ENCODE peak calls at places on chromosome 22, in eight cellular contexts. H is COR-L47; R is Right ventricle myocardium superior; C is left ventricle myocardium superior; G is stimulated activated CD4-positive, alpha-beta T cell treated with anti-CD3 and anti-CD28 coated beads, Interleukin-15, amount 100 ng/mL, for 24 hours; P is CD8-positive, alpha-beta T cell; Z is neural crest cell; M is NCI-H2029. K is an unnamed sample.

GRCh38 chr22:42408815-42409529 is 23.2 kb downstream of the NFAM1 start:
- DNase-seq in H (no peak), R (no peak), C (no peak), G (no peak), P (no peak), Z (no peak), M (no peak), K (no peak)

GRCh38 chr22:50699754-50700386 is 27.2 kb downstream of the SHANK3 start:
- DNase-seq in H (no peak), R (peak; percentile 27), C (peak; percentile 24), G (no peak), P (no peak), Z (no peak), M (no peak), K (no peak)

GRCh38 chr22:39297490-39298193 is 21.8 kb downstream of the RPL3 start:
- DNase-seq in H (no peak), R (no peak), C (no peak), G (no peak), P (no peak), Z (no peak), M (peak; percentile 75), K (peak; percentile 92)

GRCh38 chr22:21936151-21936778 is 16.4 kb downstream of the PPM1F start:
- DNase-seq in H (no peak), R (peak; percentile 78), C (peak; percentile 60), G (no peak), P (no peak), Z (no peak), M (no peak), K (no peak)

GRCh38 chr22:21807545-21807944 is 59.9 kb downstream of the MAPK1 start:
- DNase-seq in H (no peak), R (no peak), C (no peak), G (no peak), P (no peak), Z (no peak), M (peak; percentile 11), K (no peak)

GRCh38 chr22:40040927-40041326 is 46.2 kb downstream of the FAM83F start:
- DNase-seq in H (peak; percentile 27), R (peak; percentile 57), C (peak; percentile 49), G (no peak), P (no peak), Z (no peak), M (peak; percentile 20), K (peak; percentile 31)

GRCh38 chr22:39212721-39213376 is 31.9 kb downstream of the PDGFB start:
- DNase-seq in H (no peak), R (no peak), C (no peak), G (no peak), P (no peak), Z (no peak), M (no peak), K (no peak)

GRCh38 chr22:50314455-50315288 is 7.2 kb upstream of the PLXNB2 start:
- DNase-seq in H (no peak), R (peak; percentile 81), C (peak; percentile 73), G (peak; percentile 86), P (peak; percentile 56), Z (no peak), M (no peak), K (peak; percentile 90)

GRCh38 chr22:21939392-21940319 is 13.0 kb downstream of the PPM1F start:
- DNase-seq in H (no peak), R (peak; percentile 54), C (no peak), G (no peak), P (no peak), Z (no peak), M (no peak), K (no peak)

GRCh38 chr22:28345304-28345703 is 334.3 kb downstream of the TTC28 start:
- DNase-seq in H (no peak), R (peak; percentile 43), C (no peak), G (no peak), P (no peak), Z (no peak), M (no peak), K (no peak)

GRCh38 chr22:35465109-35465701 is 65.3 kb downstream of the MCM5 start:
- DNase-seq in H (no peak), R (peak; percentile 78), C (peak; percentile 80), G (no peak), P (no peak), Z (no peak), M (no peak), K (no peak)

GRCh38 chr22:24501366-24502005 is 6.4 kb downstream of the UPB1 start:
- DNase-seq in H (no peak), R (no peak), C (no peak), G (no peak), P (no peak), Z (no peak), M (no peak), K (no peak)

GRCh38 chr22:49312601-49313000 is 515.1 kb downstream of the BRD1 start:
- DNase-seq in H (no peak), R (no peak), C (no peak), G (no peak), P (no peak), Z (no peak), M (no peak), K (no peak)

GRCh38 chr22:39457546-39458442 is 982 bp downstream of the MGAT3 start:
- DNase-seq in H (no peak), R (no peak), C (no peak), G (no peak), P (no peak), Z (no peak), M (no peak), K (no peak)

GRCh38 chr22:24105018-24105360 is 76.3 kb upstream of the SUSD2 start:
- DNase-seq in H (no peak), R (no peak), C (peak; percentile 37), G (no peak), P (no peak), Z (no peak), M (no peak), K (no peak)

GRCh38 chr22:22397292-22397870 is 111.2 kb downstream of the ZNF280B start:
- DNase-seq in H (no peak), R (peak; percentile 65), C (peak; percentile 66), G (no peak), P (no peak), Z (peak; percentile 46), M (peak; percentile 18), K (peak; percentile 91)

GRCh38 chr22:17773606-17774205 is 563 bp downstream of the BID start:
- DNase-seq in H (peak; percentile 60), R (no peak), C (peak; percentile 60), G (peak; percentile 82), P (peak; percentile 50), Z (peak; percentile 54), M (peak; percentile 38), K (peak; percentile 81)

GRCh38 chr22:50252081-50253045 is 1.3 kb upstream of the HDAC10 start:
- DNase-seq in H (peak; percentile 40), R (peak; percentile 86), C (peak; percentile 86), G (peak; percentile 78), P (peak; percentile 64), Z (peak; percentile 52), M (no peak), K (peak; percentile 87)

GRCh38 chr22:30309981-30310672 is 16.6 kb downstream of the TBC1D10A start:
- DNase-seq in H (no peak), R (peak; percentile 51), C (no peak), G (no peak), P (no peak), Z (no peak), M (peak; percentile 53), K (no peak)

GRCh38 chr22:41603873-41604332 is 14.3 kb upstream of the PMM1 start:
- DNase-seq in H (no peak), R (peak; percentile 5), C (no peak), G (peak; percentile 80), P (peak; percentile 26), Z (no peak), M (no peak), K (no peak)

GRCh38 chr22:32066820-32067219 is 23.8 kb downstream of the SLC5A1 start:
- DNase-seq in H (no peak), R (no peak), C (peak; percentile 30), G (no peak), P (no peak), Z (no peak), M (no peak), K (no peak)

GRCh38 chr22:44179196-44179988 is 1.3 kb upstream of the PARVG start:
- DNase-seq in H (no peak), R (no peak), C (no peak), G (no peak), P (no peak), Z (no peak), M (no peak), K (no peak)

GRCh38 chr22:45934659-45935341 is 42.2 kb downstream of the WNT7B start:
- DNase-seq in H (peak; percentile 63), R (no peak), C (peak; percentile 45), G (no peak), P (no peak), Z (no peak), M (peak; percentile 23), K (peak; percentile 76)